ENCODE peak calls at places on chromosomes 3 and 15, in ten cellular contexts. D, O, W, E, K, L, B, C, U and H are unnamed samples.

GRCh38 chr15:100597862-100598261 is 4.1 kb downstream of the LINS1 start:
- DNase-seq in D (no peak), O (no peak), W (no peak), E (no peak), K (no peak), L (no peak), B (no peak), C (no peak), U (no peak), H (no peak)

GRCh38 chr3:153028336-153028735 is 133.7 kb upstream of the RAP2B start:
- DNase-seq in D (no peak), O (peak), W (no peak), E (no peak), K (no peak), L (no peak), B (no peak), C (no peak), U (no peak), H (no peak)

GRCh38 chr3:85360742-85361387 is 402.1 kb downstream of the CADM2 start:
- DNase-seq in D (peak), O (peak), W (peak), E (no peak), K (no peak), L (no peak), B (no peak), C (peak), U (peak), H (peak)

GRCh38 chr15:96851613-96852012 is 521.1 kb downstream of the NR2F2 start:
- DNase-seq in D (no peak), O (peak), W (peak), E (no peak), K (no peak), L (no peak), B (no peak), C (no peak), U (no peak), H (no peak)

GRCh38 chr3:133730993-133731392 is 15.2 kb upstream of the TF start:
- DNase-seq in D (peak), O (no peak), W (no peak), E (no peak), K (no peak), L (no peak), B (no peak), C (peak), U (no peak), H (no peak)

GRCh38 chr3:99920530-99921376 is 103.1 kb downstream of the CMSS1 start:
- DNase-seq in D (peak), O (peak), W (peak), E (no peak), K (peak), L (peak), B (no peak), C (peak), U (no peak), H (peak)

GRCh38 chr15:94229591-94230365 is 1.6 kb upstream of the MCTP2 start:
- DNase-seq in D (no peak), O (no peak), W (no peak), E (no peak), K (no peak), L (no peak), B (no peak), C (no peak), U (peak), H (no peak)

GRCh38 chr3:80052271-80052670 is 284.5 kb upstream of the ROBO1 start:
- DNase-seq in D (no peak), O (no peak), W (no peak), E (no peak), K (no peak), L (no peak), B (no peak), C (no peak), U (no peak), H (no peak)

GRCh38 chr3:161296814-161297213 is 74.5 kb downstream of the SPTSSB start:
- DNase-seq in D (no peak), O (no peak), W (no peak), E (no peak), K (no peak), L (no peak), B (no peak), C (no peak), U (no peak), H (no peak)

GRCh38 chr3:86923071-86923476 is 67.9 kb downstream of the VGLL3 start:
- DNase-seq in D (no peak), O (peak), W (no peak), E (no peak), K (no peak), L (no peak), B (no peak), C (no peak), U (no peak), H (no peak)

GRCh38 chr3:129593595-129594339 is 12.7 kb downstream of the PLXND1 start:
- DNase-seq in D (peak), O (no peak), W (peak), E (no peak), K (no peak), L (no peak), B (no peak), C (peak), U (no peak), H (no peak)

GRCh38 chr15:77419050-77419835 is 661 bp downstream of the PEAK1 start:
- DNase-seq in D (peak), O (peak), W (peak), E (peak), K (no peak), L (peak), B (peak), C (no peak), U (no peak), H (peak)

GRCh38 chr15:92906563-92907081 is 6.5 kb downstream of the CHD2 start:
- DNase-seq in D (no peak), O (peak), W (no peak), E (no peak), K (no peak), L (no peak), B (no peak), C (no peak), U (no peak), H (no peak)

GRCh38 chr3:51398595-51399310 is 7.7 kb downstream of the RBM15B start:
- DNase-seq in D (no peak), O (no peak), W (no peak), E (no peak), K (no peak), L (no peak), B (no peak), C (no peak), U (no peak), H (no peak)

GRCh38 chr3:137764563-137765309 is 621 bp downstream of the SOX14 start:
- DNase-seq in D (no peak), O (no peak), W (no peak), E (no peak), K (no peak), L (no peak), B (no peak), C (no peak), U (no peak), H (no peak)

GRCh38 chr3:32278714-32279113 is 40.2 kb downstream of the CMTM8 start:
- DNase-seq in D (no peak), O (peak), W (no peak), E (no peak), K (no peak), L (no peak), B (no peak), C (no peak), U (no peak), H (no peak)

GRCh38 chr3:26845194-26845593 is 222.6 kb downstream of the LRRC3B start:
- DNase-seq in D (no peak), O (no peak), W (no peak), E (no peak), K (no peak), L (no peak), B (no peak), C (no peak), U (no peak), H (no peak)

GRCh38 chr15:68279218-68279533 is 1.6 kb downstream of the FEM1B start:
- DNase-seq in D (no peak), O (no peak), W (no peak), E (no peak), K (no peak), L (no peak), B (no peak), C (no peak), U (no peak), H (no peak)

GRCh38 chr15:65050270-65050669 is 5.1 kb downstream of the SLC51B start:
- DNase-seq in D (no peak), O (peak), W (no peak), E (no peak), K (no peak), L (no peak), B (no peak), C (no peak), U (no peak), H (no peak)

GRCh38 chr15:57923311-57923710 is 142.2 kb downstream of the ALDH1A2 start:
- DNase-seq in D (peak), O (no peak), W (peak), E (no peak), K (no peak), L (no peak), B (no peak), C (no peak), U (no peak), H (peak)

GRCh38 chr3:33314993-33315392 is 37.8 kb downstream of the FBXL2 start:
- DNase-seq in D (no peak), O (no peak), W (no peak), E (no peak), K (no peak), L (no peak), B (no peak), C (no peak), U (no peak), H (no peak)
- TF ChIP-seq CTCF in D (no peak), O (no peak), W (no peak), E (no peak), K (no peak), L (no peak), B (no peak), C (no peak), U (no peak), H (no peak)

GRCh38 chr3:194658477-194659242 is 13.3 kb downstream of the LSG1 start:
- DNase-seq in D (no peak), O (no peak), W (no peak), E (no peak), K (no peak), L (no peak), B (no peak), C (no peak), U (no peak), H (no peak)
- TF ChIP-seq POLR2A in D (no peak), O (no peak), W (no peak), E (no peak), K (no peak), L (no peak), B (no peak), C (no peak), U (no peak), H (no peak)

GRCh38 chr3:14319654-14320182 is 82.7 kb upstream of the SLC6A6 start:
- DNase-seq in D (no peak), O (peak), W (peak), E (no peak), K (no peak), L (no peak), B (peak), C (peak), U (peak), H (peak)
- TF ChIP-seq CTCF in D (no peak), O (no peak), W (no peak), E (no peak), K (no peak), L (no peak), B (no peak), C (no peak), U (no peak), H (no peak)

GRCh38 chr15:74870496-74871213 is 2.5 kb downstream of the SCAMP2 start:
- DNase-seq in D (no peak), O (no peak), W (no peak), E (peak), K (no peak), L (no peak), B (no peak), C (no peak), U (no peak), H (no peak)

GRCh38 chr15:74872702-74873035 is 496 bp downstream of the SCAMP2 start:
- DNase-seq in D (no peak), O (no peak), W (no peak), E (no peak), K (no peak), L (no peak), B (no peak), C (no peak), U (no peak), H (no peak)

GRCh38 chr15:74867562-74868458 is 5.4 kb downstream of the SCAMP2 start:
- DNase-seq in D (no peak), O (no peak), W (peak), E (peak), K (no peak), L (no peak), B (no peak), C (no peak), U (no peak), H (no peak)

GRCh38 chr15:74869372-74869725 is 3.8 kb downstream of the SCAMP2 start:
- DNase-seq in D (no peak), O (no peak), W (no peak), E (no peak), K (no peak), L (no peak), B (no peak), C (no peak), U (no peak), H (no peak)

DNA sequence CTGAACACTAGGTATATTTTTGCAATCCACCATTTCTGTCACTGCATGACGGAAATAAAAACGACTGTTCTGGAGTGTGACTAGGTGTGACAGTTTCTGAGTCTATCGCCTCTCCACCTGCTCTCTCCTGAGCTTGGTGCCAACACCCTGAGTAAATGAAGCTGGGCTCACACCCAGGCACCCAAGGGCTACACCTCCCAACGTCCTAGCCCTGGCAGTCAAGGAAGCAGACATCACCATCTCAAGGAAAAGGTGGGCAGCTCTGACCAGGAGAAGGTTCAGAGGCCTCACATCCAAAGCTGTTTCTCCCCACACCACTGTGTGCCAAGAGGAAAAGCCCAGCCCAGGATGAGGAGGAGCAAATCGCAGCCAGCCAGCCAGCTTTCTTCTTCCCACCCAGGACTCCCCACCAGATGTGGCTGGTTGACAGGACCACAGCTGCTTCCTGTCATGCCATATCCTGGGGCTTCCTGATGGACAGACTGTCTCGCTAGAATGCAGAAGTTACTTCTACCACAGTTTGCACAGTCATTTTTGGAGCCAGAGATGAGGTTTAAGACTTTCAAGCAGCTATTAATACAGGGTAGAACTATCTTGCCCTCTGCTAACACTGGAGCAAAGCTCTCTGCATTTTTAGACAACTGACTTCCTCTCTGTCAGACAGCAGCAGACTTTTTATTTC is 3.3 kb downstream of the SCAMP2 start:
- DNase-seq in D (peak), O (peak), W (peak), E (peak), K (no peak), L (no peak), B (no peak), C (no peak), U (peak), H (peak)
- TF ChIP-seq POLR2A in D (no peak), O (no peak), W (peak), E (no peak), K (no peak), L (no peak), B (no peak), C (no peak), U (peak), H (no peak)

GRCh38 chr15:60301024-60301423 is 96.8 kb downstream of the ANXA2 start:
- DNase-seq in D (no peak), O (no peak), W (no peak), E (no peak), K (no peak), L (no peak), B (peak), C (no peak), U (no peak), H (peak)

GRCh38 chr15:60297047-60297446 is 100.7 kb downstream of the ANXA2 start:
- DNase-seq in D (no peak), O (no peak), W (no peak), E (no peak), K (no peak), L (no peak), B (no peak), C (no peak), U (no peak), H (no peak)

GRCh38 chr15:60299452-60300047 is 98.2 kb downstream of the ANXA2 start:
- DNase-seq in D (peak), O (no peak), W (no peak), E (no peak), K (no peak), L (peak), B (peak), C (no peak), U (no peak), H (peak)
- TF ChIP-seq CTCF in D (no peak), O (no peak), W (no peak), E (peak), K (no peak), L (no peak), B (peak), C (no peak), U (no peak), H (no peak)

DNA sequence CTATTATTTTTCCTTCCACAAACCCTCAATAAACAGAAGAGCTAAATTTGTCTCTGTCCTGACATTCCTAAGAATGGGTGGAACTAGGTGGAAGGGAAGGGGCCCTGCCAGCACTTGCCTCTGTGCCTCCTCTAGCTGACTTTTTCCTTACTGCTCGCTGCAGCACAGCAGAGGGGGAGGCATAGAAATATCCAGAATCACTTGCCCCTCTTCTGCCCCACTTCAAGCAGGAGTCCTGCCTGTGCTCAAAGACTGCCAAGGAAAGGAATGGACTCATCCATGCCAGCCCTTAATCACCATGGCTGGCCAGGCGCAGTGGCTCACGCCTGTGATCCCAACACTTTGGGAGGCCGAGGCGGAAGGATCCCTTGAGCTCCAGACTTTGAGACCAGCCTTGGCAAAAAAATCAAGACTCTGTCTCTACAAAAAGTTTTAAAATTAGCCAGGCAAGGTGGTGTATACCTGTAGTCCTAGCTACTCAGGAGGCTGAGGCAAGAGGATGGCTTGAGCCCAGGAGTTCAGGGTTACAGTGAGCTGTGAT is 51.8 kb downstream of the ADCY5 start:
- DNase-seq in D (no peak), O (no peak), W (no peak), E (no peak), K (no peak), L (peak), B (no peak), C (no peak), U (no peak), H (no peak)
- TF ChIP-seq POLR2A in D (no peak), O (no peak), W (no peak), E (no peak), K (no peak), L (no peak), B (no peak), C (no peak), U (no peak), H (no peak)